ENCODE peak calls at places on chromosomes 5 and 9, in seven cellular contexts. X is stomach; H is psoas muscle; W is uterus; S is naive thymus-derived CD4-positive, alpha-beta T cell; T is AG04450; P is coronary artery. I is an unnamed sample.

GRCh38 chr9:89969881-89970639 is 365.2 kb downstream of the GADD45G start:
- DNase-seq in W (no peak), S (no peak), H (no peak), T (no peak), P (no peak), X (no peak), I (no peak)

GRCh38 chr9:78101247-78101646 is 69.6 kb upstream of the GNAQ start:
- DNase-seq in X (no peak), T (no peak), S (no peak), W (no peak), P (no peak), H (no peak), I (no peak)

GRCh38 chr5:109907751-109908150 is 218.0 kb downstream of the MAN2A1 start:
- DNase-seq in T (no peak), H (no peak), P (no peak), W (no peak), X (no peak), S (no peak), I (no peak)

GRCh38 chr5:113204525-113205161 is 228.0 kb downstream of the DCP2 start:
- DNase-seq in T (no peak), W (peak), X (no peak), P (no peak), H (peak), S (no peak), I (no peak)

GRCh38 chr9:73079326-73079725 is 72.3 kb upstream of the ANXA1 start:
- DNase-seq in P (no peak), H (no peak), S (no peak), T (no peak), X (no peak), W (no peak), I (peak)

GRCh38 chr5:821504-821903 is 29.3 kb downstream of the ZDHHC11 start:
- DNase-seq in X (no peak), S (no peak), T (no peak), W (no peak), H (no peak), P (no peak), I (no peak)

GRCh38 chr5:153321478-153321877 is 169.0 kb upstream of the GRIA1 start:
- DNase-seq in X (no peak), H (no peak), P (no peak), T (no peak), W (no peak), S (no peak), I (no peak)

GRCh38 chr5:534006-534742 is 9.9 kb upstream of the SLC9A3 start:
- DNase-seq in H (peak), X (no peak), T (no peak), W (no peak), P (no peak), S (no peak), I (no peak)

GRCh38 chr9:95286151-95286550 is 31.4 kb downstream of the FANCC start:
- DNase-seq in X (no peak), P (no peak), S (no peak), H (no peak), T (no peak), W (no peak), I (no peak)

GRCh38 chr5:127957183-127957582 is 126.4 kb upstream of the SLC12A2 start:
- DNase-seq in P (no peak), S (no peak), W (peak), H (peak), T (peak), X (no peak), I (no peak)

GRCh38 chr9:14198544-14199510 is 115.1 kb downstream of the NFIB start:
- DNase-seq in S (no peak), T (no peak), X (peak), H (peak), W (peak), P (no peak), I (no peak)

GRCh38 chr9:103721056-103721455 is 373.1 kb upstream of the SMC2 start:
- DNase-seq in P (no peak), S (no peak), H (no peak), X (no peak), T (no peak), W (no peak), I (no peak)

GRCh38 chr5:155850411-155850810 is 476.6 kb upstream of the SGCD start:
- DNase-seq in X (no peak), W (no peak), T (no peak), H (no peak), P (no peak), S (no peak), I (no peak)

GRCh38 chr5:143074414-143074996 is 304.3 kb downstream of the ARHGAP26 start:
- DNase-seq in P (no peak), S (no peak), X (no peak), H (no peak), T (no peak), W (no peak), I (no peak)

GRCh38 chr5:72427488-72428437 is 79.4 kb downstream of the ZNF366 start:
- DNase-seq in W (no peak), T (no peak), H (no peak), S (no peak), X (no peak), P (no peak), I (no peak)

GRCh38 chr5:102998224-102998623 is 121.7 kb downstream of the GIN1 start:
- DNase-seq in H (no peak), S (no peak), P (no peak), T (no peak), X (no peak), W (no peak), I (no peak)

GRCh38 chr9:99020786-99021436 is 77.2 kb downstream of the COL15A1 start:
- DNase-seq in X (no peak), P (peak), S (no peak), W (no peak), H (no peak), T (no peak), I (no peak)

GRCh38 chr9:89226076-89226475 is 47.5 kb upstream of the SHC3 start:
- DNase-seq in X (no peak), P (no peak), T (no peak), H (no peak), W (peak), S (no peak), I (no peak)

GRCh38 chr5:150473673-150474358 is 24.3 kb upstream of the RPS14 start:
- DNase-seq in H (no peak), W (no peak), X (no peak), S (no peak), T (no peak), P (no peak), I (no peak)

GRCh38 chr9:92342825-92343488 is 17.2 kb downstream of the CENPP start:
- DNase-seq in H (no peak), T (no peak), W (no peak), X (no peak), P (no peak), S (no peak), I (no peak)

GRCh38 chr9:88535226-88535931 is 401 bp downstream of the NXNL2 start:
- DNase-seq in S (no peak), H (no peak), X (peak), W (no peak), P (no peak), T (no peak), I (peak)

GRCh38 chr9:132042324-132042723 is 37.3 kb downstream of the MED27 start:
- DNase-seq in X (no peak), T (peak), P (no peak), H (no peak), W (no peak), S (no peak), I (no peak)

GRCh38 chr9:119094086-119094485 is 275.1 kb downstream of the BRINP1 start:
- DNase-seq in T (no peak), W (no peak), P (no peak), S (no peak), X (no peak), H (no peak), I (no peak)

GRCh38 chr5:93225748-93226147 is 355.3 kb downstream of the NR2F1-AS1 start:
- DNase-seq in W (no peak), P (no peak), H (no peak), T (no peak), S (no peak), X (no peak), I (no peak)

GRCh38 chr9:123851851-123852250 is 78.1 kb downstream of the DENND1A start:
- DNase-seq in T (no peak), W (no peak), S (no peak), P (no peak), H (no peak), X (no peak), I (no peak)
- H3K27ac ChIP-seq in T (no peak), W (no peak), S (no peak), P (no peak), H (no peak), X (no peak), I (no peak)

GRCh38 chr5:178644826-178645545 is 18.1 kb upstream of the CLK4 start:
- DNase-seq in S (no peak), H (no peak), P (no peak), W (no peak), X (no peak), T (no peak), I (no peak)
- H3K27ac ChIP-seq in S (no peak), H (no peak), P (no peak), W (no peak), X (no peak), T (no peak), I (no peak)

GRCh38 chr9:133572821-133573361 is 36.3 kb downstream of the FAM163B start:
- DNase-seq in S (no peak), X (peak), H (peak), P (no peak), T (no peak), W (no peak), I (no peak)
- H3K27ac ChIP-seq in S (no peak), X (no peak), H (no peak), P (peak), T (no peak), W (no peak), I (no peak)

GRCh38 chr9:125593581-125593980 is 113.4 kb downstream of the MAPKAP1 start:
- DNase-seq in S (no peak), H (no peak), W (no peak), X (no peak), T (no peak), P (no peak), I (no peak)

GRCh38 chr9:125589287-125589686 is 117.7 kb downstream of the MAPKAP1 start:
- DNase-seq in X (no peak), W (no peak), T (no peak), H (no peak), P (no peak), S (no peak), I (no peak)

GRCh38 chr9:125591245-125591644 is 115.8 kb downstream of the MAPKAP1 start:
- DNase-seq in T (no peak), X (no peak), W (no peak), S (no peak), H (no peak), P (no peak), I (no peak)

GRCh38 chr9:125591888-125592287 is 115.1 kb downstream of the MAPKAP1 start:
- DNase-seq in P (no peak), W (no peak), S (no peak), H (no peak), X (no peak), T (no peak), I (no peak)

DNA sequence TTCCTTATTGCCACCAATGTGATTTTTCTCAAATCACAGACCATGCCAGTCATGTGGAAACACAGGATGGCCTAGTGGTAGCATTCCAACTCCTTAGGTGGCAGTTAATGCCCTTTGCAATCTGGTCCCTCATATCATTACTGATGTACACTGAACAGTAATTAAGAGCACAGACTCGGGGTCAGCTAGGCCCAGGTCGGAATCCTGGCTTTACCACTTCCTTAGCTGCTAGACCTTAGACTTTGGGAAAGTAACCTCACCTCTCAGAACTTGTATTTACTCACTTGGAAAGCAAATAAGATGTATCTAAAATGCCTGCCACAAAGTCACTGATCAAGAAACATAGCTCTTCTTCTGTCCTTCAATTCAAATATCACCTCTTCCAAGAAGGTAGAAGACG is 112.8 kb downstream of the MAPKAP1 start:
- DNase-seq in T (no peak), X (no peak), W (no peak), H (no peak), S (no peak), P (no peak), I (no peak)
- H3K27ac ChIP-seq in T (no peak), X (no peak), W (no peak), H (no peak), S (no peak), P (no peak), I (no peak)

GRCh38 chr5:169636477-169637084 is 494 bp upstream of the DOCK2 start:
- DNase-seq in P (no peak), H (no peak), S (no peak), W (no peak), X (no peak), T (no peak), I (no peak)
- H3K27ac ChIP-seq in P (peak), H (no peak), S (peak), W (no peak), X (no peak), T (no peak), I (peak)

DNA sequence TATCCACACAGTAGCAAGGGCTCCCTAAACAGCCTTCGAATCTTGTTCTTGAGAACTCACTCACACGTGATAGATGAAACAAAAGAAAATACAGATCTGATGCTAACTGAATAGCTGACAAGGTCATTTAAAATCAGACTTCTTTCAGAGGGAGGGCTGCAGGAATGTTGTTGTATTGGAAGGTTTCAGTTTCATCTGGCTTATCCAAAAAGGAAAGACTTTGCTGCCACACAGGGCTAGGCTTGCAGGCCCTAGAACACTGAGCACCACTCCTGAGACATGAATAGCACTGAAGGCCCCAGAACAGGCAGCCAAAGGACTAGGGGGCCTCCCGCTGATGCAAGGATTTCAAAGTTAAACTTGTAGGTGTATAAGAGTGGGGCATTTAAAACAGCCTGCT is 3.1 kb downstream of the CD180 start:
- DNase-seq in W (no peak), X (no peak), P (no peak), S (no peak), H (no peak), T (no peak), I (no peak)
- H3K27ac ChIP-seq in W (peak), X (no peak), P (peak), S (no peak), H (no peak), T (no peak), I (no peak)

GRCh38 chr5:144088211-144088965 is 82.1 kb downstream of the YIPF5 start:
- DNase-seq in H (no peak), W (no peak), X (no peak), T (no peak), S (no peak), P (no peak), I (no peak)

GRCh38 chr5:144093400-144093799 is 77.1 kb downstream of the YIPF5 start:
- DNase-seq in W (no peak), P (no peak), X (no peak), S (no peak), T (no peak), H (no peak), I (no peak)

GRCh38 chr5:144093868-144094267 is 76.6 kb downstream of the YIPF5 start:
- DNase-seq in T (no peak), W (no peak), X (no peak), P (no peak), H (no peak), S (no peak), I (no peak)

GRCh38 chr5:144087576-144087975 is 82.9 kb downstream of the YIPF5 start:
- DNase-seq in W (no peak), H (no peak), S (no peak), T (no peak), P (no peak), X (no peak), I (no peak)

DNA sequence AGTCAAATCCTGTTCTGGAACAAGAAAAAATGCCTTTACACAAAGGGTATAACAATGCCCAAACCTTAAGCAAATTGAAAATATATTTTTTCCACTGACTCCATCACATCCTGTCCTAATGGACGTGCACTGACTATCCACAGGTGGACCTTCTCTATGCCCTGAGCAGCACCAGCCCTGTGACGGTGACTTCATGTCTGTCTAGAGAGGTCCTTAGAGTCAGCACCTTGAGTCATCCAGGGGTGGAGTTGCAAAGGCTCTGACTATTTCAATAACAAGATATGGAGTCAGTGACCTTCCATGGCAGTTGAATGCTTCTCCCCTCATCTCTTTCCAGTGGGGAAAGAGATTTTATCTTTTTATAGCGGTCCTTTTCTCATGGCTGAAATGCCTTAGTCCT is 77.9 kb downstream of the YIPF5 start:
- DNase-seq in X (no peak), H (no peak), T (no peak), W (no peak), S (no peak), P (no peak), I (no peak)
- H3K27ac ChIP-seq in X (no peak), H (no peak), T (no peak), W (no peak), S (no peak), P (no peak), I (no peak)

DNA sequence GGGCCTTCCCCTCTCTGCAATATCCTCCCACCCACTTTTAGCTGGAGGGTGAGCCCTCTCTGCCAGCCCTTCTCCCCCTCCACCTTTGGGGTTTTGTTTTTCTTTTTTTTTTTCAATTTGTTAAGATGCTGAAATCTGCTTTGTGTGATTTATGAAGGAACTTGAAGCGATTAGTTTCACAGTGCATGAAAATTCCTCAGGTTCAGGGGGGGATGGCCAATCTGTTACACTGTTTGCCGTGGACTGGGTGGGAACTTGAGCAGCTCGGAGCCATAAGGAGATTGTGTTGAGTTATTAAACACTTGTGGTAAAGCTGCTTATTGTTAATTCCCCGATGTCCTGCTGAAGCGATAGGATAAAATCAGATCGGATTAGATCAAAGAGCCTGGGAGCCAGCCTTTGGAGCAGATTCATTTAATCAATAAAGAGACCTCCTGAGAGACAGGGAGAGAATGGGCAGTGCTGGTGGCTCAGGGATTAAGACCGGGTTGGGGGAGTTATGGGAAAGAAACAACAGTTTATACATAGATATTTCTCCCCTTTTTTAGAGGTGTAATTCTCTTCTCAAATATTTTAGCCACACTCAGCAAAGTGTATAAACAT is 105.9 kb upstream of the SPATA31D4 start:
- DNase-seq in W (no peak), S (no peak), T (no peak), X (no peak), H (no peak), P (no peak), I (no peak)
- H3K27ac ChIP-seq in W (no peak), S (no peak), T (no peak), X (no peak), H (no peak), P (no peak), I (no peak)